ENCODE peak calls at places on chromosomes 5 and 9, in six cellular contexts. One of them, this sample, is unnamed.

GRCh38 chr9:88696501-88696900 is 161.5 kb downstream of the NXNL2 start:
- DNase-seq in cardiac muscle cell: no peak
- DNase-seq in CD8-positive, alpha-beta memory T cell: no peak
- DNase-seq in SHP77: no peak
- DNase-seq in naive B cell: no peak
- DNase-seq in NAMALWA: no peak
- DNase-seq in this sample: no peak

GRCh38 chr5:135445306-135445940 is 1.7 kb downstream of the DCANP1 start:
- DNase-seq in cardiac muscle cell: no peak
- DNase-seq in CD8-positive, alpha-beta memory T cell: no peak
- DNase-seq in SHP77: no peak
- DNase-seq in naive B cell: no peak
- DNase-seq in NAMALWA: no peak
- DNase-seq in this sample: no peak

GRCh38 chr9:86511614-86512360 is 157.6 kb upstream of the TUT7 start:
- DNase-seq in cardiac muscle cell: no peak
- DNase-seq in CD8-positive, alpha-beta memory T cell: no peak
- DNase-seq in SHP77: no peak
- DNase-seq in naive B cell: no peak
- DNase-seq in NAMALWA: no peak
- DNase-seq in this sample: no peak

GRCh38 chr9:132755096-132755495 is 84.8 kb downstream of the GTF3C4 start:
- DNase-seq in cardiac muscle cell: no peak
- DNase-seq in CD8-positive, alpha-beta memory T cell: no peak
- DNase-seq in SHP77: no peak
- DNase-seq in naive B cell: no peak
- DNase-seq in NAMALWA: no peak
- DNase-seq in this sample: no peak

GRCh38 chr9:80701061-80701460 is 988.3 kb downstream of the TLE1 start:
- DNase-seq in cardiac muscle cell: no peak
- DNase-seq in CD8-positive, alpha-beta memory T cell: no peak
- DNase-seq in SHP77: no peak
- DNase-seq in naive B cell: no peak
- DNase-seq in NAMALWA: no peak
- DNase-seq in this sample: no peak

GRCh38 chr9:121485618-121486531 is 13.8 kb downstream of the GGTA1 start:
- DNase-seq in cardiac muscle cell: no peak
- DNase-seq in CD8-positive, alpha-beta memory T cell: no peak
- DNase-seq in SHP77: no peak
- DNase-seq in naive B cell: peak
- DNase-seq in NAMALWA: no peak
- DNase-seq in this sample: no peak

GRCh38 chr9:92618633-92619225 is 51.2 kb downstream of the IPPK start:
- DNase-seq in cardiac muscle cell: peak
- DNase-seq in CD8-positive, alpha-beta memory T cell: no peak
- DNase-seq in SHP77: no peak
- DNase-seq in naive B cell: no peak
- DNase-seq in NAMALWA: no peak
- DNase-seq in this sample: no peak

GRCh38 chr9:91960367-91960766 is 10.3 kb upstream of the ROR2 start:
- DNase-seq in cardiac muscle cell: no peak
- DNase-seq in CD8-positive, alpha-beta memory T cell: no peak
- DNase-seq in SHP77: no peak
- DNase-seq in naive B cell: no peak
- DNase-seq in NAMALWA: no peak
- DNase-seq in this sample: no peak

GRCh38 chr9:132833451-132834130 is 44.5 kb downstream of the AK8 start:
- DNase-seq in cardiac muscle cell: no peak
- DNase-seq in CD8-positive, alpha-beta memory T cell: no peak
- DNase-seq in SHP77: no peak
- DNase-seq in naive B cell: no peak
- DNase-seq in NAMALWA: no peak
- DNase-seq in this sample: no peak

GRCh38 chr5:40572947-40573346 is 106.8 kb upstream of the PTGER4 start:
- DNase-seq in cardiac muscle cell: no peak
- DNase-seq in CD8-positive, alpha-beta memory T cell: no peak
- DNase-seq in SHP77: peak
- DNase-seq in naive B cell: no peak
- DNase-seq in NAMALWA: peak
- DNase-seq in this sample: peak

This sample was measured in BJ.